ENCODE peak calls at places on chromosomes 16 and 17, in five cellular contexts. One of them, this sample, is unnamed.
A peak's percentile ranks its signal among the peaks of the same experiment; 100 is the strongest.

GRCh38 chr17:13410874-13411273 is 190.9 kb downstream of the HS3ST3A1 start:
- DNase-seq in HCT116: no peak
- DNase-seq in GM12878: no peak
- DNase-seq in H1: no peak
- DNase-seq in HepG2: peak; percentile 57
- DNase-seq in this sample: no peak

GRCh38 chr16:22372882-22373661 is 1.3 kb downstream of the CDR2 start:
- DNase-seq in HepG2: no peak
- DNase-seq in H1: no peak
- DNase-seq in HCT116: no peak
- DNase-seq in GM12878: no peak
- DNase-seq in this sample: no peak

GRCh38 chr16:14529010-14529669 is 100.9 kb downstream of the PARN start:
- DNase-seq in HCT116: peak; percentile 66
- DNase-seq in GM12878: peak; percentile 81
- DNase-seq in HepG2: peak; percentile 94
- DNase-seq in H1: peak; percentile 69
- DNase-seq in this sample: peak; percentile 64

GRCh38 chr17:17808706-17809432 is 27.9 kb downstream of the SREBF1 start:
- DNase-seq in HepG2: no peak
- DNase-seq in H1: no peak
- DNase-seq in GM12878: no peak
- DNase-seq in HCT116: no peak
- DNase-seq in this sample: no peak

GRCh38 chr17:16013943-16014407 is 14.4 kb downstream of the TTC19 start:
- DNase-seq in HepG2: peak; percentile 57
- DNase-seq in GM12878: no peak
- DNase-seq in HCT116: peak; percentile 36
- DNase-seq in H1: no peak
- DNase-seq in this sample: no peak

GRCh38 chr17:50211249-50212120 is 10.1 kb upstream of the COL1A1 start:
- DNase-seq in HCT116: no peak
- DNase-seq in HepG2: no peak
- DNase-seq in GM12878: no peak
- DNase-seq in H1: peak; percentile 44
- DNase-seq in this sample: no peak

GRCh38 chr17:82126479-82127314 is 28.7 kb upstream of the FASN start:
- DNase-seq in GM12878: no peak
- DNase-seq in HCT116: no peak
- DNase-seq in H1: no peak
- DNase-seq in HepG2: no peak
- DNase-seq in this sample: no peak

GRCh38 chr17:57340160-57340981 is 84.0 kb downstream of the MSI2 start:
- DNase-seq in GM12878: no peak
- DNase-seq in H1: no peak
- DNase-seq in HCT116: no peak
- DNase-seq in HepG2: no peak
- DNase-seq in this sample: peak; percentile 37

GRCh38 chr17:64083571-64084085 is 46.3 kb downstream of the ERN1 start:
- DNase-seq in H1: no peak
- DNase-seq in HCT116: no peak
- DNase-seq in GM12878: no peak
- DNase-seq in HepG2: no peak
- DNase-seq in this sample: no peak

GRCh38 chr16:85017151-85017550 is 5.8 kb upstream of the ZDHHC7 start:
- DNase-seq in HCT116: no peak
- DNase-seq in HepG2: no peak
- DNase-seq in GM12878: peak; percentile 19
- DNase-seq in H1: no peak
- DNase-seq in this sample: no peak

GRCh38 chr16:24497405-24497804 is 42.0 kb upstream of the RBBP6 start:
- DNase-seq in HepG2: no peak
- DNase-seq in HCT116: no peak
- DNase-seq in GM12878: no peak
- DNase-seq in H1: no peak
- DNase-seq in this sample: no peak

GRCh38 chr17:20072692-20072992 is 63.5 kb downstream of the SPECC1 start:
- DNase-seq in HCT116: no peak
- DNase-seq in HepG2: no peak
- DNase-seq in GM12878: no peak
- DNase-seq in H1: no peak
- DNase-seq in this sample: no peak

GRCh38 chr16:16041196-16041892 is 91.9 kb downstream of the ABCC1 start:
- DNase-seq in GM12878: no peak
- DNase-seq in HCT116: no peak
- DNase-seq in HepG2: no peak
- DNase-seq in H1: peak; percentile 53
- DNase-seq in this sample: no peak

GRCh38 chr17:75670868-75671267 is 3.7 kb downstream of the SAP30BP start:
- DNase-seq in HepG2: no peak
- DNase-seq in HCT116: no peak
- DNase-seq in GM12878: no peak
- DNase-seq in H1: no peak
- DNase-seq in this sample: no peak

GRCh38 chr17:39705786-39706348 is 6.0 kb downstream of the ERBB2 start:
- DNase-seq in HCT116: peak; percentile 60
- DNase-seq in GM12878: no peak
- DNase-seq in H1: no peak
- DNase-seq in HepG2: no peak
- DNase-seq in this sample: no peak

GRCh38 chr16:85497622-85498314 is 115.4 kb upstream of the GSE1 start:
- DNase-seq in H1: no peak
- DNase-seq in HepG2: no peak
- DNase-seq in HCT116: no peak
- DNase-seq in GM12878: no peak
- DNase-seq in this sample: no peak

GRCh38 chr16:68676113-68676860 is 31.2 kb downstream of the CDH3 start:
- DNase-seq in H1: no peak
- DNase-seq in HCT116: no peak
- DNase-seq in GM12878: no peak
- DNase-seq in HepG2: no peak
- DNase-seq in this sample: no peak

GRCh38 chr17:10292057-10292931 is 80.5 kb downstream of the MYH13 start:
- DNase-seq in H1: no peak
- DNase-seq in HepG2: no peak
- DNase-seq in HCT116: peak; percentile 75
- DNase-seq in GM12878: peak; percentile 20
- DNase-seq in this sample: no peak

GRCh38 chr16:66751135-66751991 is at the start of gene DYNC1LI2:
- DNase-seq in HepG2: peak; percentile 55
- DNase-seq in HCT116: peak; percentile 34
- DNase-seq in H1: peak; percentile 92
- DNase-seq in GM12878: no peak
- DNase-seq in this sample: peak; percentile 94

GRCh38 chr16:66751992-66752322 is 548 bp upstream of the DYNC1LI2 start:
- DNase-seq in H1: no peak
- DNase-seq in GM12878: no peak
- DNase-seq in HCT116: no peak
- DNase-seq in HepG2: no peak
- DNase-seq in this sample: no peak

GRCh38 chr16:66752958-66753357 is 1.5 kb upstream of the DYNC1LI2 start:
- DNase-seq in HCT116: no peak
- DNase-seq in H1: no peak
- DNase-seq in HepG2: no peak
- DNase-seq in GM12878: no peak
- DNase-seq in this sample: no peak

GRCh38 chr16:66752379-66752778 is 970 bp upstream of the DYNC1LI2 start:
- DNase-seq in H1: no peak
- DNase-seq in GM12878: no peak
- DNase-seq in HepG2: no peak
- DNase-seq in HCT116: no peak
- DNase-seq in this sample: no peak

GRCh38 chr16:66750279-66751134 is 902 bp downstream of the DYNC1LI2 start:
- DNase-seq in HCT116: no peak
- DNase-seq in HepG2: no peak
- DNase-seq in GM12878: no peak
- DNase-seq in H1: no peak
- DNase-seq in this sample: peak; percentile 9
- TF ChIP-seq SRF in HCT116: no peak
- TF ChIP-seq SRF in HepG2: no peak
- TF ChIP-seq SRF in GM12878: no peak
- TF ChIP-seq SRF in H1: no peak
- TF ChIP-seq SRF in this sample: no peak

GRCh38 chr16:56971768-56972043 is 10.0 kb downstream of the CETP start:
- DNase-seq in GM12878: no peak
- DNase-seq in HCT116: no peak
- DNase-seq in H1: no peak
- DNase-seq in HepG2: no peak
- DNase-seq in this sample: no peak
- TF ChIP-seq SRF in GM12878: no peak
- TF ChIP-seq SRF in HCT116: no peak
- TF ChIP-seq SRF in H1: no peak
- TF ChIP-seq SRF in HepG2: no peak
- TF ChIP-seq SRF in this sample: no peak

GRCh38 chr16:89319883-89320716 is 102.6 kb downstream of the ZNF778 start:
- DNase-seq in H1: no peak
- DNase-seq in HCT116: no peak
- DNase-seq in HepG2: peak; percentile 64
- DNase-seq in GM12878: peak; percentile 17
- DNase-seq in this sample: peak; percentile 86
- TF ChIP-seq SRF in H1: no peak
- TF ChIP-seq SRF in HCT116: no peak
- TF ChIP-seq SRF in HepG2: no peak
- TF ChIP-seq SRF in GM12878: no peak
- TF ChIP-seq SRF in this sample: no peak

GRCh38 chr17:28740406-28741357 is 3.1 kb upstream of the TRAF4 start:
- DNase-seq in HepG2: no peak
- DNase-seq in GM12878: no peak
- DNase-seq in H1: no peak
- DNase-seq in HCT116: no peak
- DNase-seq in this sample: no peak
- TF ChIP-seq SRF in HepG2: no peak
- TF ChIP-seq SRF in GM12878: no peak
- TF ChIP-seq SRF in H1: no peak
- TF ChIP-seq SRF in HCT116: no peak
- TF ChIP-seq SRF in this sample: no peak

GRCh38 chr17:80679816-80680215 is 135.2 kb downstream of the RPTOR start:
- DNase-seq in HCT116: no peak
- DNase-seq in GM12878: no peak
- DNase-seq in HepG2: no peak
- DNase-seq in H1: no peak
- DNase-seq in this sample: no peak

GRCh38 chr17:80683625-80684100 is 139.0 kb downstream of the RPTOR start:
- DNase-seq in HepG2: no peak
- DNase-seq in GM12878: no peak
- DNase-seq in HCT116: no peak
- DNase-seq in H1: no peak
- DNase-seq in this sample: no peak

GRCh38 chr17:80682372-80682771 is 137.7 kb downstream of the RPTOR start:
- DNase-seq in H1: no peak
- DNase-seq in HCT116: no peak
- DNase-seq in GM12878: no peak
- DNase-seq in HepG2: no peak
- DNase-seq in this sample: no peak

GRCh38 chr17:80678621-80679020 is 134.0 kb downstream of the RPTOR start:
- DNase-seq in GM12878: no peak
- DNase-seq in HCT116: no peak
- DNase-seq in HepG2: no peak
- DNase-seq in H1: no peak
- DNase-seq in this sample: no peak

GRCh38 chr17:80681215-80681614 is 136.6 kb downstream of the RPTOR start:
- DNase-seq in HCT116: no peak
- DNase-seq in GM12878: no peak
- DNase-seq in H1: no peak
- DNase-seq in HepG2: no peak
- DNase-seq in this sample: no peak
- TF ChIP-seq SRF in HCT116: no peak
- TF ChIP-seq SRF in GM12878: no peak
- TF ChIP-seq SRF in H1: no peak
- TF ChIP-seq SRF in HepG2: no peak
- TF ChIP-seq SRF in this sample: no peak

This sample was measured in K562.